ENCODE peak calls at places on chromosomes 11 and 22, in six cellular contexts. G, J, I, F, T and B are unnamed samples.

GRCh38 chr11:112302226-112302868 is 41.7 kb upstream of the PLET1 start:
- DNase-seq in G (no peak), J (no peak), I (no peak), F (no peak), T (peak), B (no peak)

GRCh38 chr22:42747701-42748513 is 27.2 kb upstream of the A4GALT start:
- DNase-seq in G (no peak), J (no peak), I (peak), F (no peak), T (no peak), B (no peak)

GRCh38 chr11:439315-440064 is 2.3 kb downstream of the ANO9 start:
- DNase-seq in G (no peak), J (no peak), I (no peak), F (no peak), T (no peak), B (no peak)

GRCh38 chr11:120146413-120147093 is 8.6 kb upstream of the TRIM29 start:
- DNase-seq in G (no peak), J (no peak), I (no peak), F (no peak), T (no peak), B (no peak)

GRCh38 chr11:10601722-10602281 is 33.3 kb upstream of the LYVE1 start:
- DNase-seq in G (no peak), J (no peak), I (no peak), F (no peak), T (no peak), B (no peak)

GRCh38 chr11:37496196-37496595 is 898.2 kb upstream of the RAG2 start:
- DNase-seq in G (no peak), J (no peak), I (no peak), F (no peak), T (no peak), B (no peak)

GRCh38 chr11:19380375-19380774 is 139.6 kb upstream of the E2F8 start:
- DNase-seq in G (no peak), J (no peak), I (peak), F (no peak), T (no peak), B (no peak)

GRCh38 chr11:45379162-45379863 is 93.2 kb upstream of the SYT13 start:
- DNase-seq in G (no peak), J (no peak), I (no peak), F (no peak), T (no peak), B (peak)

GRCh38 chr11:91846002-91846401 is 378.6 kb upstream of the FAT3 start:
- DNase-seq in G (no peak), J (no peak), I (no peak), F (no peak), T (no peak), B (no peak)

GRCh38 chr11:117096140-117096972 is 1.9 kb downstream of the SIK3 start:
- DNase-seq in G (peak), J (peak), I (no peak), F (no peak), T (peak), B (no peak)

GRCh38 chr11:45652781-45653180 is 12.6 kb downstream of the CHST1 start:
- DNase-seq in G (no peak), J (no peak), I (no peak), F (no peak), T (no peak), B (no peak)

GRCh38 chr22:37421468-37421877 is 5.8 kb downstream of the ELFN2 start:
- DNase-seq in G (no peak), J (no peak), I (no peak), F (no peak), T (no peak), B (no peak)

GRCh38 chr22:40258463-40259046 is 80.8 kb downstream of the TNRC6B start:
- DNase-seq in G (no peak), J (no peak), I (peak), F (no peak), T (no peak), B (no peak)